ENCODE peak calls at places on chromosomes 6 and 20, in six cellular contexts. X, D, Y, H, W and A are unnamed samples.
A peak's percentile ranks its signal among the peaks of the same experiment; 100 is the strongest.

GRCh38 chr6:98324406-98324930 is 509.9 kb upstream of the POU3F2 start:
- DNase-seq in D (no peak), X (no peak), H (no peak), W (no peak), Y (no peak), A (no peak)

GRCh38 chr6:162618463-162619002 is 109.0 kb downstream of the PRKN start:
- DNase-seq in D (no peak), H (no peak), W (no peak), Y (no peak), X (no peak), A (no peak)

GRCh38 chr20:5353624-5354496 is 37.1 kb upstream of the PROKR2 start:
- DNase-seq in D (peak; percentile 88), W (no peak), X (no peak), Y (no peak), H (peak; percentile 43), A (no peak)

GRCh38 chr6:152309648-152310047 is 327.5 kb downstream of the SYNE1 start:
- DNase-seq in H (no peak), X (peak; percentile 25), D (no peak), W (peak; percentile 87), Y (peak; percentile 22), A (peak; percentile 73)

GRCh38 chr6:22072939-22073338 is 223.9 kb downstream of the PRL start:
- DNase-seq in W (no peak), Y (no peak), X (no peak), H (no peak), D (no peak), A (no peak)

GRCh38 chr20:12737900-12738299 is 270.9 kb upstream of the SPTLC3 start:
- DNase-seq in Y (no peak), W (no peak), X (no peak), D (no peak), H (no peak), A (no peak)

GRCh38 chr20:38229376-38230252 is 30.9 kb downstream of the KIAA1755 start:
- DNase-seq in Y (peak; percentile 82), D (peak; percentile 46), H (no peak), X (no peak), W (no peak), A (no peak)

GRCh38 chr6:44554901-44555300 is 167.4 kb downstream of the CDC5L start:
- DNase-seq in X (no peak), W (no peak), H (no peak), D (no peak), Y (no peak), A (no peak)

GRCh38 chr20:46690219-46691111 is 1.2 kb upstream of the TP53RK start:
- DNase-seq in H (no peak), W (no peak), Y (no peak), D (peak; percentile 31), X (no peak), A (no peak)

GRCh38 chr20:57737349-57737748 is 27.5 kb upstream of the PMEPA1 start:
- DNase-seq in H (no peak), D (no peak), W (no peak), Y (no peak), X (no peak), A (no peak)

GRCh38 chr6:150936021-150936555 is 70.6 kb downstream of the MTHFD1L start:
- DNase-seq in H (no peak), D (no peak), W (no peak), Y (no peak), X (no peak), A (no peak)
- H3K27me3 ChIP-seq in H (no peaks in the 10 kb centered on the region), D (no peaks in the 10 kb centered on the region), W (no peaks in the 10 kb centered on the region), Y (no peaks in the 10 kb centered on the region), X (no peaks in the 10 kb centered on the region), A (no peaks in the 10 kb centered on the region)

GRCh38 chr20:62554898-62555641 is 79.3 kb upstream of the GATA5 start:
- DNase-seq in X (no peak), H (no peak), W (no peak), D (no peak), Y (peak; percentile 61), A (no peak)
- H3K27me3 ChIP-seq in X (peaks cover 40% of the 10 kb centered on the region), H (peaks cover 60% of the 10 kb centered on the region), W (no peaks in the 10 kb centered on the region), D (peaks cover 13% of the 10 kb centered on the region), Y (peaks cover 17% of the 10 kb centered on the region), A (peaks cover 17% of the 10 kb centered on the region)

GRCh38 chr20:54324041-54324440 is 116.2 kb downstream of the PFDN4 start:
- DNase-seq in Y (no peak), W (no peak), H (no peak), D (no peak), X (no peak), A (no peak)
- H3K27me3 ChIP-seq in Y (no peaks in the 10 kb centered on the region), W (peaks cover 18% of the 10 kb centered on the region), H (no peaks in the 10 kb centered on the region), D (no peaks in the 10 kb centered on the region), X (no peaks in the 10 kb centered on the region), A (no peaks in the 10 kb centered on the region)

DNA sequence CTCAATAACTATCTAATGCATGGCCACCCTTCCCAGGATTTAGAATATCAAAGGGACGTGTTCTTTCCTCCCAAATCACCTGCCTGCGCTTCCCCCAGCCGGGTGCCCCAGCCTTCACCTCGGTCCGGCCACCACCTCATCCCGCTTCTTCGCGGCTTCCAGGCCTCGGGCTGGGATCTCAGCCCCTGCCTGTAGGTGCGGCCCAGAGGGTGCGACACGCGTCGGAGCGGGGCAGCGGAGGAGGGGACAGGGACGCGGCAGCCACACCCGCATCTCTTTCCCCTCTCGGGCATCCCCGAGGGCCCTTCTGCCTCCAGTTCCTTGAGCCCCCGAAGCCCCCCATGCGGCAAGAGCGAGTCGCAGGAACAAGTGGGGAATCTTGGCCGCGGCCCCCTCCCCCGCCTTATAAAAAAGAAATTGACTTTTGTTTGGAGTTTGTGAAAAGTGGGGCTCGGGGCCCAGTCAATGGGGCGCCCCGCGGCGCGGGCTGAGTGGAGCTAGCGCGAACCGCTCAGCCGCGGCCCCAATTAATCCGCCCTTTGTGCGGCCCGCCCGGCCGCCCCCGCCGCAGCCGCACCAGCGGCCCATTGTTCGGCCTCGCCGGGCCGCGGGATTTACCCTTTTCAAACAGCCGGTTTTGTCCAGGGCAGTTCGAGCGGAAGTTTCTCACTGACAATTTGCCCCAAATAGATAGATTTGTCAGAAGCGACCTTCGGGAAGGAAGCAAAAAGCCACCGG is 8.4 kb upstream of the NR2E1 start:
- DNase-seq in D (no peak), X (no peak), W (no peak), Y (peak; percentile 92), H (no peak), A (no peak)
- H3K27me3 ChIP-seq in D (peaks cover 70% of the 10 kb centered on the region), X (peaks cover 46% of the 10 kb centered on the region), W (peaks cover 16% of the 10 kb centered on the region), Y (peaks cover 82% of the 10 kb centered on the region), H (peaks cover 86% of the 10 kb centered on the region), A (peaks cover 45% of the 10 kb centered on the region)